ENCODE peak calls at places on chromosomes 16 and 17, in eight cellular contexts. H is transverse colon; S is progenitor cell of endocrine pancreas; E is stimulated activated CD8-positive, alpha-beta memory T cell treated with anti-CD3 and anti-CD28 coated beads, Interleukin-4, amount 100 ng/mL, for 1 hour; W is aorta; T is SJCRH30; M is amniotic stem cell; G is activated naive CD8-positive, alpha-beta T cell treated with anti-CD3 and anti-CD28 coated beads, Interleukin-2, amount 50 U/mL, for 24 hours. L is an unnamed sample.

GRCh38 chr17:79628861-79629547 is 18.2 kb upstream of the RBFOX3 start:
- DNase-seq in E (no peak), H (no peak), M (no peak), T (peak; percentile 0), S (peak; percentile 3), G (no peak), W (peak; percentile 41), L (no peak)

GRCh38 chr17:64492481-64493109 is 4.3 kb downstream of the POLG2 start:
- DNase-seq in T (no peak), E (no peak), W (no peak), G (peak; percentile 16), M (no peak), H (no peak), S (no peak), L (no peak)

GRCh38 chr17:4849011-4849536 is 15.9 kb downstream of the MINK1 start:
- DNase-seq in T (no peak), E (no peak), H (no peak), M (peak; percentile 67), W (no peak), S (no peak), G (no peak), L (no peak)

GRCh38 chr17:45428954-45429337 is 3.7 kb downstream of the ARHGAP27 start:
- DNase-seq in W (peak; percentile 63), E (no peak), G (no peak), M (no peak), T (no peak), S (no peak), H (no peak), L (no peak)

GRCh38 chr17:61538480-61538879 is 52.5 kb downstream of the NACA2 start:
- DNase-seq in M (no peak), S (no peak), G (no peak), T (no peak), W (no peak), E (no peak), H (no peak), L (no peak)

GRCh38 chr17:68613739-68614298 is 12.7 kb upstream of the FAM20A start:
- DNase-seq in E (no peak), T (peak; percentile 84), G (peak; percentile 14), H (no peak), W (no peak), S (no peak), M (no peak), L (peak; percentile 26)

GRCh38 chr16:50279142-50279865 is 13.0 kb downstream of the ADCY7 start:
- DNase-seq in T (no peak), E (no peak), S (no peak), H (peak; percentile 68), M (no peak), G (no peak), W (peak; percentile 70), L (no peak)

GRCh38 chr17:7484964-7485377 is 805 bp downstream of the POLR2A start:
- DNase-seq in G (no peak), W (no peak), H (no peak), T (no peak), E (no peak), M (no peak), S (no peak), L (no peak)

GRCh38 chr17:41061969-41062368 is 2.1 kb upstream of the KRTAP2-3 start:
- DNase-seq in T (no peak), M (peak; percentile 61), E (no peak), H (no peak), S (no peak), W (no peak), G (no peak), L (no peak)

GRCh38 chr16:67833035-67833417 is 9.1 kb upstream of the THAP11 start:
- DNase-seq in M (peak; percentile 57), E (no peak), W (no peak), T (peak; percentile 31), S (no peak), G (no peak), H (no peak), L (no peak)

GRCh38 chr16:71311553-71312158 is 22.5 kb upstream of the CMTR2 start:
- DNase-seq in E (no peak), G (peak; percentile 17), T (peak; percentile 8), M (no peak), W (no peak), S (peak; percentile 30), H (no peak), L (no peak)

GRCh38 chr17:4607773-4608187 is 23.5 kb downstream of the SMTNL2 start:
- DNase-seq in S (no peak), W (peak; percentile 80), E (no peak), H (peak; percentile 54), G (no peak), M (no peak), T (no peak), L (peak; percentile 26)